ENCODE peak calls at places on chromosomes 2 and 18, in ten cellular contexts. H is astrocyte of the spinal cord; E is AG10803; R is activated CD4-positive, alpha-beta T cell treated with anti-CD3 and anti-CD28 coated beads, Interleukin-2, amount 50 U/mL, for 1 hour; T is uterus; K is lung microvascular endothelial cell; M is WTC11; Z is amniotic stem cell; Q is NCI-H1417 treated with DMSO at 0.1 percent for 48 hours; A is NCI-H1694. Y is an unnamed sample.

GRCh38 chr2:240707046-240707756 is 15.5 kb downstream of the AQP12A start:
- DNase-seq in Q (no peak), K (no peak), H (no peak), Z (no peak), T (no peak), A (no peak), R (no peak), M (no peak), E (no peak), Y (no peak)

GRCh38 chr18:10659000-10659399 is 133.2 kb downstream of the NAPG start:
- DNase-seq in H (no peak), A (no peak), R (no peak), T (no peak), Z (no peak), K (no peak), M (no peak), E (no peak), Q (no peak), Y (no peak)

GRCh38 chr2:173667415-173667814 is 297.8 kb downstream of the SP3 start:
- DNase-seq in H (no peak), M (no peak), K (no peak), Z (no peak), Q (no peak), R (no peak), E (no peak), T (no peak), A (no peak), Y (no peak)

GRCh38 chr18:56200381-56200831 is 438.0 kb downstream of the TXNL1 start:
- DNase-seq in Z (no peak), H (peak), E (peak), A (no peak), K (no peak), T (no peak), M (no peak), R (no peak), Q (no peak), Y (no peak)

GRCh38 chr18:67551146-67551545 is 34.6 kb upstream of the DSEL start:
- DNase-seq in Q (no peak), E (no peak), R (no peak), H (no peak), K (no peak), A (no peak), T (no peak), Z (no peak), M (no peak), Y (no peak)

GRCh38 chr2:226429476-226429875 is 370.1 kb downstream of the IRS1 start:
- DNase-seq in Q (no peak), K (no peak), H (no peak), E (no peak), A (no peak), T (no peak), M (no peak), R (no peak), Z (no peak), Y (no peak)

GRCh38 chr2:11024010-11024615 is 112.4 kb downstream of the KCNF1 start:
- DNase-seq in M (no peak), H (no peak), E (no peak), T (no peak), Z (no peak), K (no peak), R (no peak), Q (peak), A (peak), Y (peak)

GRCh38 chr2:54394392-54394791 is 61.7 kb upstream of the SPTBN1 start:
- DNase-seq in M (no peak), R (no peak), A (no peak), H (no peak), Z (no peak), E (no peak), T (no peak), Q (no peak), K (no peak), Y (no peak)

GRCh38 chr2:241350878-241351639 is 5.0 kb upstream of the FARP2 start:
- DNase-seq in H (no peak), Z (no peak), A (no peak), Q (no peak), E (no peak), K (no peak), R (no peak), T (no peak), M (no peak), Y (no peak)